ENCODE peak calls at places on chromosomes 12 and 14, in six cellular contexts. U is fibroblast of lung, C is AG10803, A is GM12865, R is K562, K is body of pancreas. Y is an unnamed sample.

GRCh38 chr12:120687570-120688289 is 781 bp downstream of the MLEC start:
- DNase-seq in K (peak; percentile 27), R (peak; percentile 35), C (peak; percentile 25), A (peak; percentile 59), U (peak; percentile 29), Y (peak; percentile 68)

GRCh38 chr12:34107781-34108404 is 85.6 kb downstream of the ALG10 start:
- DNase-seq in K (no peak), A (no peak), C (no peak), R (no peak), U (no peak), Y (no peak)

GRCh38 chr14:98956181-98956580 is 315.8 kb downstream of the BCL11B start:
- DNase-seq in R (no peak), A (no peak), K (no peak), U (no peak), C (no peak), Y (no peak)

GRCh38 chr12:58025431-58025830 is 84.1 kb downstream of the ATP23 start:
- DNase-seq in U (no peak), A (no peak), K (no peak), C (no peak), R (no peak), Y (no peak)

GRCh38 chr14:105060751-105061427 is 4.3 kb downstream of the GPR132 start:
- DNase-seq in K (no peak), U (no peak), R (no peak), C (no peak), A (peak; percentile 62), Y (peak; percentile 32)

GRCh38 chr14:101116065-101116464 is 212.5 kb upstream of the RTL1 start:
- DNase-seq in R (no peak), K (no peak), A (no peak), C (no peak), U (no peak), Y (no peak)

GRCh38 chr14:70955543-70956480 is 48.6 kb downstream of the PCNX1 start:
- DNase-seq in C (peak; percentile 40), K (no peak), R (no peak), U (no peak), A (peak; percentile 63), Y (peak; percentile 17)

GRCh38 chr14:68718033-68718725 is 74.7 kb downstream of the ZFP36L1 start:
- DNase-seq in K (no peak), A (peak; percentile 33), R (no peak), C (no peak), U (no peak), Y (no peak)

GRCh38 chr14:50955373-50956043 is 11.2 kb upstream of the PYGL start:
- DNase-seq in K (peak; percentile 22), C (peak; percentile 96), R (peak; percentile 78), U (peak; percentile 97), A (peak; percentile 46), Y (peak; percentile 89)

GRCh38 chr12:26845984-26846383 is 13.0 kb upstream of the ITPR2 start:
- DNase-seq in C (peak; percentile 84), A (no peak), R (peak; percentile 66), K (peak; percentile 20), U (peak; percentile 98), Y (peak; percentile 53)

GRCh38 chr14:92560106-92560865 is 46.7 kb downstream of the RIN3 start:
- DNase-seq in U (peak; percentile 18), K (no peak), R (no peak), C (no peak), A (no peak), Y (no peak)

GRCh38 chr14:92280554-92281262 is 42.3 kb upstream of the SLC24A4 start:
- DNase-seq in U (no peak), K (no peak), C (no peak), A (peak; percentile 82), R (no peak), Y (no peak)

GRCh38 chr14:69048456-69048855 is 69.4 kb upstream of the ACTN1 start:
- DNase-seq in K (peak; percentile 69), A (peak; percentile 34), R (no peak), U (peak; percentile 44), C (no peak), Y (no peak)

GRCh38 chr12:116053479-116054195 is 223.9 kb downstream of the MED13L start:
- DNase-seq in U (peak; percentile 82), K (peak; percentile 29), A (no peak), R (no peak), C (peak; percentile 93), Y (peak; percentile 89)

GRCh38 chr12:77685906-77686305 is 144.8 kb upstream of the NAV3 start:
- DNase-seq in U (no peak), R (no peak), C (no peak), K (no peak), A (no peak), Y (peak; percentile 51)

GRCh38 chr12:47067778-47068431 is 11.5 kb upstream of the PCED1B start:
- DNase-seq in R (no peak), K (no peak), C (no peak), U (no peak), A (no peak), Y (no peak)

GRCh38 chr12:107344035-107344808 is 250.9 kb upstream of the CRY1 start:
- DNase-seq in A (no peak), U (peak; percentile 92), C (peak; percentile 32), R (no peak), K (no peak), Y (peak; percentile 54)

GRCh38 chr12:107179883-107180282 is 86.5 kb upstream of the CRY1 start:
- DNase-seq in U (peak; percentile 6), A (no peak), K (no peak), R (no peak), C (no peak), Y (no peak)

GRCh38 chr12:100545092-100545491 is 28.4 kb upstream of the GAS2L3 start:
- DNase-seq in U (peak; percentile 15), R (no peak), A (no peak), C (no peak), K (no peak), Y (no peak)

DNA sequence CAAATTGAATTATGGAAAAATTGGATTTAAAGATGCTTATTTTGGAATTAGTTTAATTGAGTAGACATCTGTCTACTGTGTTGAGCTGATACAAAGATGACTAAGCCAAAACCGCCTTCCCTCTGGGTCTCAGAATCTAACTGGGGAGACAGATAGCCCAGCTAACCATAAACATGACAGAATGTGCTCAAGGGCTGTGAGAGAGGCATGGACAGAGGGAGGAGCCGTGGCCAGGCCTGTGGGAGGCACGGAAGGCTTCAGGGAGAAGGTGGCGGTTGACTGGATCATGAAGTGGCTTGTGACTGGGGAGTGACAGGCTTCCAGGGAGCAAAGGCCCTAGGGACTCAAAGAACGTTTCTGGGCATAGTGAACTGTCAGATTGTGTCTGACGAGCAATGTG is 74.6 kb downstream of the DACT1 start:
- DNase-seq in U (peak; percentile 52), R (peak; percentile 59), A (no peak), C (no peak), K (no peak), Y (no peak)
- H3K4me3 ChIP-seq in U (no peak overlapping the region), R (no peak overlapping the region), A (no peak overlapping the region), C (no peak overlapping the region), K (no peak overlapping the region), Y (no peak overlapping the region)

DNA sequence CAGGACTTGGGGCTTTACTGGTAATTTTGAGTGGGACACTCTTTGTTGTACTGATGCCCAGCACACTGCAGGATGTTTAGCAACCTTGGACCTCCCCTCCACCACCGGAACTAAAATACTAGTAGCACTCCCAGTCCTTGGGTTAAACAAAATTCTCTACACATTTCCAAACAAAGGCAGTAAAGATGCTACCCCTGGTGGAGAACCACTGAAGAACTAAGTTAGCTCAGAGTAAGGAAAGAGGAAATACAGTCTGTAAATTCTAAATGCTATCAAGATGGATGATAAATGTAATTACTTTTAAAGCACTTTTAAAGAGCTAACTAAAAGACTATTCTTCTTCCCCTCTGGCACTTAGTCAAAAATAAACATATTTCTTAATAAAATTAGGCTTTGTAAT is 64.1 kb downstream of the LRP6 start:
- DNase-seq in U (no peak), C (no peak), A (no peak), K (no peak), R (no peak), Y (no peak)
- TF ChIP-seq CTCF in U (peak; percentile 14), C (no peak), A (no peak), K (no peak), R (no peak), Y (no peak)

GRCh38 chr14:93975791-93976476 is 436 bp downstream of the ASB2 start:
- DNase-seq in C (no peak), R (no peak), A (peak; percentile 95), K (no peak), U (no peak), Y (no peak)
- H3K4me3 ChIP-seq in C (no peak overlapping the region), R (no peak overlapping the region), A (peak overlapping the region; percentile 19), K (no peak overlapping the region), U (no peak overlapping the region), Y (peak overlapping the region; percentile 5)

DNA sequence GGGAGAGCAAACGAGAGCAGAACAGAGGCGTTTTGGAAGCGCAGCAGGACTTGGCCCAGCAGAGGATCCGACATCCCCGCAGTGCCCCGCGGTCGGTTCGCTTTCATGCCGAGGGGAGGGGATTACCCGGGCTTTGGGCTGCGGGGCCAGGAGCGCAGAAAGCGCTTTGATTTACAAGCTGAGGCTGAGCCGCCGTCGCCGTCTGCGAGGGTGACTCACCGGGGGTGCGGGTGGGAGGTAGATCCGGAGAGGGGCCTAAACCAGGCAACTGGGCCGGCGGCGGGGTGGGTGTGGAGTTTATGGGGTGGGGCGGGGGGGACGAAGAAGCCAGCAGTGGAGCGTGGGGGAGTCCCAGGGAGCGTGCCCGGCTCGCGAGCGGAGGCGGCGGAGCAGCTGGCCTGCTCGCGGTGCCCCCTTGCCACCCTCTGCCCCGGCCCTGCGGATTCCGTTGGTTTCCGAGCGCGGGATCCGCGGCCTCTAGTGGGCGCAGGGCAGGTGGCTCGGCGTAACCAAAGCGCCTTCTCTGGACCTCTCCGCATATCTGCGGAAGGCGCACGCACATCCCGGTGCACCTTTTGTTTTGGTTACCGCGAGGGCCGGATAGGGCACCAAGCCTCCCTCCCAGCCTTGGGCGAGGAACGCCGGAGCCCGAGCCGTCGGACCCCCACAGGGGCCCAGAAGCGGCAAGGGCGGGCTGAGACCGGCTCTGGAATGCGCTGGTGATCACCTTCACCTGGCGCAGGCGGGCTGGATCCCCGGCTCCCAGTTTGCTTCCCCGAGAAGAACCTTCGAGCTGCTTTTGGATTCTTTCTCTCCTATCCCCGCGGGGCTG is 2.6 kb downstream of the SIX4 start:
- DNase-seq in R (no peak), K (peak; percentile 46), C (peak; percentile 40), A (peak; percentile 4), U (peak; percentile 81), Y (peak; percentile 91)
- TF ChIP-seq CTCF in R (no peak), K (peak; percentile 42), C (peak; percentile 43), A (no peak), U (peak; percentile 44), Y (peak; percentile 44)

GRCh38 chr14:56145181-56145580 is 27.0 kb downstream of the PELI2 start:
- DNase-seq in C (no peak), K (no peak), R (no peak), A (no peak), U (no peak), Y (no peak)
- H3K4me3 ChIP-seq in C (no peak overlapping the region), K (no peak overlapping the region), R (no peak overlapping the region), A (no peak overlapping the region), U (no peak overlapping the region), Y (no peak overlapping the region)

DNA sequence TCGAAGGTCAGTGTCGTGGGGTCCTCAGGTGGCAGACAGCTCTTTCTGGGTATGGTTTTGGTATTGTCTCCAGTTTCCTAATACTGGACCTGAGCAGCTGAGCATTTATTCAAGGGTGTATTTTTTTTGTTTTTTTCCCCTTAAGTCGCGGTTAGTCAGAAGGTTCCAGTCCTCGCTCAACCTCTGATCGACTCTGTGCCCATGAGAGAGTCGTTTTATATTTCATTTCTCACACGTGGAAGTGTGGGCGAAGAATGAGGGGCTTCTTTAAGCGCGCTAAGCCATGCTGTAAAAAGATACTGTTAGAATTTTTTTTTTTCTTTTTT is 499 bp downstream of the MIPOL1 start:
- DNase-seq in K (no peak), A (no peak), R (no peak), U (no peak), C (no peak), Y (no peak)
- TF ChIP-seq CTCF in K (no peak), A (no peak), R (no peak), U (no peak), C (no peak), Y (peak; percentile 30)

Y was measured in foreskin fibroblast.